ENCODE peak calls at places on chromosome 10, in six cellular contexts. E is HCT116, W is ovary, Z is heart left ventricle, L is fibroblast of lung, U is neural crest cell. D is an unnamed sample.

GRCh38 chr10:81918766-81919165 is 43.8 kb downstream of the NRG3 start:
- DNase-seq in L (no peak), W (no peak), Z (no peak), E (no peak), U (no peak), D (no peak)

GRCh38 chr10:103967433-103968142 is 648 bp downstream of the SLK start:
- DNase-seq in E (no peak), L (peak), Z (no peak), W (no peak), U (peak), D (peak)

GRCh38 chr10:102796407-102797176 is 40.6 kb downstream of the CYP17A1 start:
- DNase-seq in E (no peak), L (peak), W (peak), U (no peak), Z (peak), D (no peak)

GRCh38 chr10:114665873-114666272 is 7.8 kb upstream of the ABLIM1 start:
- DNase-seq in L (peak), W (no peak), E (no peak), Z (no peak), U (no peak), D (no peak)

GRCh38 chr10:71623098-71623985 is 96.2 kb downstream of the C10orf105 start:
- DNase-seq in W (no peak), L (peak), Z (no peak), U (peak), E (no peak), D (no peak)

GRCh38 chr10:42551582-42552187 is 86.7 kb downstream of the ZNF33B start:
- DNase-seq in E (no peak), Z (no peak), L (peak), W (no peak), U (no peak), D (peak)

GRCh38 chr10:32471232-32471631 is 25.3 kb downstream of the CCDC7 start:
- DNase-seq in L (no peak), Z (no peak), U (no peak), W (no peak), E (no peak), D (no peak)

GRCh38 chr10:127920319-127921074 is 13.6 kb downstream of the PTPRE start:
- DNase-seq in Z (no peak), L (no peak), U (no peak), E (no peak), W (no peak), D (no peak)

GRCh38 chr10:102615361-102615760 is 28.9 kb upstream of the TRIM8 start:
- DNase-seq in E (no peak), Z (no peak), U (no peak), L (no peak), W (no peak), D (peak)

GRCh38 chr10:17607603-17608332 is 9.4 kb downstream of the HACD1 start:
- DNase-seq in W (no peak), Z (no peak), E (peak), L (peak), U (no peak), D (peak)

GRCh38 chr10:25392132-25392531 is 217.3 kb downstream of the GPR158 start:
- DNase-seq in Z (no peak), U (no peak), L (no peak), E (no peak), W (no peak), D (no peak)

GRCh38 chr10:87850742-87851205 is 12.6 kb downstream of the KLLN start:
- DNase-seq in L (peak), E (no peak), Z (peak), W (peak), U (peak), D (peak)

GRCh38 chr10:129861776-129862530 is 102.1 kb downstream of the EBF3 start:
- DNase-seq in E (no peak), Z (no peak), L (no peak), U (no peak), W (no peak), D (no peak)

GRCh38 chr10:33661580-33662269 is 327.3 kb upstream of the NRP1 start:
- DNase-seq in L (peak), Z (peak), U (peak), E (no peak), W (peak), D (peak)

GRCh38 chr10:79347894-79348639 is 798 bp downstream of the PPIF start:
- DNase-seq in L (peak), U (no peak), E (peak), Z (peak), W (peak), D (peak)

GRCh38 chr10:3782456-3783312 is 2.3 kb downstream of the KLF6 start:
- DNase-seq in W (peak), E (no peak), Z (peak), U (no peak), L (peak), D (peak)

GRCh38 chr10:3782099-3782455 is 2.9 kb downstream of the KLF6 start:
- DNase-seq in E (no peak), W (no peak), L (no peak), U (no peak), Z (no peak), D (peak)

GRCh38 chr10:3784510-3785250 is at the start of gene KLF6:
- DNase-seq in E (no peak), W (peak), L (no peak), U (peak), Z (peak), D (peak)

GRCh38 chr10:3783721-3784432 is 1.1 kb downstream of the KLF6 start:
- DNase-seq in U (no peak), E (no peak), W (peak), Z (peak), L (peak), D (peak)

GRCh38 chr10:3783313-3783689 is 1.7 kb downstream of the KLF6 start:
- DNase-seq in L (peak), W (peak), E (no peak), U (peak), Z (peak), D (peak)
- TF ChIP-seq CTCF in L (no peak), W (no peak), E (no peak), U (no peak), Z (no peak), D (no peak)

GRCh38 chr10:132396495-132397035 is 435 bp upstream of the PWWP2B start:
- DNase-seq in U (peak), Z (peak), E (no peak), W (peak), L (peak), D (peak)
- TF ChIP-seq CTCF in U (peak), Z (no peak), E (no peak), W (peak), L (no peak), D (peak)

GRCh38 chr10:3222068-3222467 is 49.5 kb upstream of the PITRM1 start:
- DNase-seq in E (no peak), U (no peak), Z (no peak), W (no peak), L (peak), D (peak)
- TF ChIP-seq CTCF in E (peak), U (peak), Z (no peak), W (no peak), L (peak), D (no peak)

GRCh38 chr10:96448021-96448457 is 65.7 kb downstream of the TLL2 start:
- DNase-seq in L (no peak), W (peak), Z (peak), E (no peak), U (no peak), D (no peak)

GRCh38 chr10:96450514-96451207 is 63.1 kb downstream of the TLL2 start:
- DNase-seq in W (no peak), Z (no peak), E (no peak), U (peak), L (no peak), D (no peak)

GRCh38 chr10:96446966-96447596 is 66.6 kb downstream of the TLL2 start:
- DNase-seq in L (no peak), W (no peak), Z (no peak), E (no peak), U (no peak), D (no peak)

GRCh38 chr10:96452494-96452893 is 61.2 kb downstream of the TLL2 start:
- DNase-seq in L (no peak), Z (no peak), U (no peak), W (no peak), E (no peak), D (no peak)

GRCh38 chr10:96448558-96448957 is 65.2 kb downstream of the TLL2 start:
- DNase-seq in Z (no peak), U (no peak), L (no peak), W (no peak), E (no peak), D (no peak)
- TF ChIP-seq CTCF in Z (no peak), U (no peak), L (no peak), W (no peak), E (no peak), D (no peak)

DNA sequence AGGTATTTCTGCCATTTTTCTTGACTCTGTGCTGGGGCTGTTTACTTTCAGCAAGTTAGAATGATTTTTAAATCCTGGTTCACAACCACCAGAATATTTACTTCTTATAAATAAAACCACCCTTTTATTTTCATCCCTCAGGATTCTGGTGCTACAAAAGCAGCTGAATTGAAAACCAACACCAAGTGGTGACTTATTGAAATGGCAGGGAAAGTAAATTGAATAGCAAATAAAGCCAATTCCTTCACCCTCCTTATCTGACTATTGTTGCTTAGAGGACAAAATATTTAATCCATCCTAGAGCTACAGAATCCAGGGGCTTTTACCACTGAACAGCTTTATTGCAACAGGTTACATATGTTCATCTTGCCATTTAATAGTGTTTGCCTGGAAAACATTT is 828.6 kb upstream of the GHITM start:
- DNase-seq in U (no peak), L (no peak), Z (no peak), E (no peak), W (no peak), D (no peak)
- TF ChIP-seq CTCF in U (peak), L (no peak), Z (no peak), E (no peak), W (no peak), D (no peak)

GRCh38 chr10:21727452-21728168 is 193.6 kb downstream of the MLLT10 start:
- DNase-seq in W (no peak), L (peak), Z (no peak), E (no peak), U (no peak), D (no peak)
- TF ChIP-seq CTCF in W (no peak), L (no peak), Z (no peak), E (no peak), U (no peak), D (no peak)

GRCh38 chr10:107413971-107414370 is 249.5 kb upstream of the SORCS1 start:
- DNase-seq in Z (no peak), W (no peak), E (no peak), U (no peak), L (no peak), D (no peak)

GRCh38 chr10:107415446-107415845 is 250.9 kb upstream of the SORCS1 start:
- DNase-seq in Z (no peak), E (no peak), L (no peak), W (no peak), U (no peak), D (no peak)

GRCh38 chr10:107409517-107409916 is 245.0 kb upstream of the SORCS1 start:
- DNase-seq in W (no peak), L (peak), Z (no peak), U (no peak), E (no peak), D (peak)
- TF ChIP-seq CTCF in W (no peak), L (no peak), Z (peak), U (peak), E (peak), D (peak)

D was measured in MCF 10A.